ENCODE peak calls at places on chromosomes 16 and 17, in seven cellular contexts. A is colonic mucosa; X is T1000; H is iris pigment epithelial cell; R is HEK293T; N is GM04504; Z is effector CD4-positive, alpha-beta T cell. D is an unnamed sample.

GRCh38 chr17:71251276-71251675 is 869.5 kb upstream of the SOX9 start:
- DNase-seq in A (no peak), X (no peak), H (peak; percentile 19), R (no peak), N (no peak), Z (no peak), D (no peak)

GRCh38 chr16:16172991-16173390 is 50.3 kb downstream of the ABCC6 start:
- DNase-seq in A (no peak), X (no peak), H (no peak), R (no peak), N (no peak), Z (no peak), D (no peak)

GRCh38 chr16:71537643-71538042 is 11.4 kb downstream of the CHST4 start:
- DNase-seq in A (peak; percentile 44), X (no peak), H (peak; percentile 58), R (peak; percentile 59), N (peak; percentile 12), Z (peak; percentile 3), D (peak; percentile 21)

GRCh38 chr17:263271-263670 is 81.8 kb upstream of the DOC2B start:
- DNase-seq in A (peak; percentile 5), X (no peak), H (no peak), R (no peak), N (no peak), Z (no peak), D (no peak)

GRCh38 chr16:57606847-57607501 is 21.5 kb upstream of the ADGRG1 start:
- DNase-seq in A (peak; percentile 72), X (no peak), H (no peak), R (no peak), N (no peak), Z (no peak), D (no peak)

GRCh38 chr17:76500074-76500744 is 1.0 kb downstream of the RHBDF2 start:
- DNase-seq in A (no peak), X (no peak), H (no peak), R (no peak), N (no peak), Z (no peak), D (no peak)

GRCh38 chr17:7133424-7133823 is 18.8 kb upstream of the ASGR2 start:
- DNase-seq in A (no peak), X (no peak), H (no peak), R (no peak), N (no peak), Z (no peak), D (peak; percentile 33)

GRCh38 chr16:48447940-48448536 is 62.8 kb upstream of the SIAH1 start:
- DNase-seq in A (peak; percentile 5), X (no peak), H (no peak), R (no peak), N (no peak), Z (no peak), D (no peak)

GRCh38 chr17:7403043-7403901 is 625 bp downstream of the TMEM256 start:
- DNase-seq in A (peak; percentile 80), X (no peak), H (peak; percentile 74), R (peak; percentile 30), N (no peak), Z (peak; percentile 19), D (no peak)

GRCh38 chr17:79572136-79572915 is 38.5 kb downstream of the RBFOX3 start:
- DNase-seq in A (no peak), X (no peak), H (no peak), R (no peak), N (no peak), Z (no peak), D (no peak)

GRCh38 chr17:72494576-72494975 is 373.8 kb downstream of the SOX9 start:
- DNase-seq in A (peak; percentile 59), X (no peak), H (no peak), R (no peak), N (no peak), Z (no peak), D (no peak)

GRCh38 chr17:43908111-43908721 is 880 bp upstream of the MPP2 start:
- DNase-seq in A (peak; percentile 73), X (no peak), H (peak; percentile 57), R (peak; percentile 80), N (no peak), Z (peak; percentile 20), D (peak; percentile 89)

GRCh38 chr17:34312080-34312479 is 7.2 kb upstream of the CCL8 start:
- DNase-seq in A (no peak), X (no peak), H (peak; percentile 94), R (no peak), N (no peak), Z (no peak), D (no peak)

GRCh38 chr17:79990051-79990592 is 45.5 kb downstream of the TBC1D16 start:
- DNase-seq in A (peak; percentile 64), X (no peak), H (no peak), R (no peak), N (no peak), Z (no peak), D (no peak)

GRCh38 chr17:35668807-35669206 is 62.6 kb upstream of the RASL10B start:
- DNase-seq in A (no peak), X (no peak), H (no peak), R (no peak), N (no peak), Z (no peak), D (no peak)

GRCh38 chr16:75443301-75443700 is 10.0 kb upstream of the CFDP1 start:
- DNase-seq in A (no peak), X (no peak), H (peak; percentile 55), R (no peak), N (no peak), Z (no peak), D (no peak)

GRCh38 chr16:8569650-8570338 is 20.5 kb downstream of the TMEM114 start:
- DNase-seq in A (no peak), X (no peak), H (no peak), R (no peak), N (no peak), Z (no peak), D (peak; percentile 59)

GRCh38 chr16:50599494-50599893 is 51.3 kb downstream of the NKD1 start:
- DNase-seq in A (no peak), X (no peak), H (no peak), R (no peak), N (no peak), Z (no peak), D (no peak)

GRCh38 chr17:3318336-3318735 is 20.2 kb upstream of the OR3A1 start:
- DNase-seq in A (no peak), X (no peak), H (no peak), R (no peak), N (no peak), Z (no peak), D (no peak)

GRCh38 chr17:78896091-78896833 is 6.7 kb downstream of the CEP295NL start:
- DNase-seq in A (no peak), X (no peak), H (no peak), R (no peak), N (no peak), Z (no peak), D (no peak)

GRCh38 chr17:36095992-36096391 is 6.0 kb upstream of the CCL3 start:
- DNase-seq in A (no peak), X (no peak), H (no peak), R (no peak), N (no peak), Z (no peak), D (no peak)

GRCh38 chr16:84024854-84025253 is 17.7 kb downstream of the SLC38A8 start:
- DNase-seq in A (no peak), X (peak; percentile 11), H (peak; percentile 85), R (no peak), N (no peak), Z (no peak), D (no peak)

GRCh38 chr16:77816293-77816692 is 27.9 kb downstream of the VAT1L start:
- DNase-seq in A (no peak), X (no peak), H (peak; percentile 88), R (no peak), N (no peak), Z (no peak), D (no peak)

GRCh38 chr17:2860045-2860444 is 63.8 kb downstream of the RAP1GAP2 start:
- DNase-seq in A (no peak), X (no peak), H (no peak), R (no peak), N (no peak), Z (no peak), D (no peak)

GRCh38 chr17:6574689-6575595 is 18.6 kb upstream of the PITPNM3 start:
- DNase-seq in A (no peak), X (no peak), H (peak; percentile 88), R (no peak), N (peak; percentile 22), Z (no peak), D (no peak)

GRCh38 chr16:77835111-77835510 is 46.7 kb downstream of the VAT1L start:
- DNase-seq in A (no peak), X (no peak), H (no peak), R (no peak), N (peak; percentile 51), Z (no peak), D (no peak)

GRCh38 chr16:8859913-8860881 is 8.6 kb downstream of the CARHSP1 start:
- DNase-seq in A (no peak), X (no peak), H (peak; percentile 82), R (no peak), N (no peak), Z (no peak), D (no peak)

GRCh38 chr17:80099291-80100034 is 1.9 kb upstream of the GAA start:
- DNase-seq in A (no peak), X (no peak), H (no peak), R (no peak), N (no peak), Z (no peak), D (no peak)

GRCh38 chr17:8163978-8164814 is 1.4 kb upstream of the VAMP2 start:
- DNase-seq in A (peak; percentile 88), X (no peak), H (no peak), R (no peak), N (peak; percentile 54), Z (peak; percentile 63), D (peak; percentile 78)

GRCh38 chr17:79657036-79657435 is 46.2 kb upstream of the RBFOX3 start:
- DNase-seq in A (no peak), X (no peak), H (no peak), R (no peak), N (no peak), Z (no peak), D (no peak)

GRCh38 chr17:70961341-70961740 is 792.0 kb downstream of the KCNJ2 start:
- DNase-seq in A (no peak), X (no peak), H (peak; percentile 20), R (no peak), N (no peak), Z (no peak), D (no peak)

GRCh38 chr16:58490100-58490499 is 9.8 kb upstream of the NDRG4 start:
- DNase-seq in A (no peak), X (no peak), H (no peak), R (no peak), N (no peak), Z (no peak), D (no peak)

GRCh38 chr16:8998114-8998513 is 34.4 kb upstream of the USP7 start:
- DNase-seq in A (no peak), X (no peak), H (peak; percentile 81), R (no peak), N (peak; percentile 37), Z (no peak), D (no peak)

GRCh38 chr17:49013311-49014205 is 16.4 kb downstream of the IGF2BP1 start:
- DNase-seq in A (no peak), X (no peak), H (no peak), R (no peak), N (no peak), Z (no peak), D (peak; percentile 81)

D was measured in retina.